ENCODE peak calls at places on chromosomes 4 and X, in four cellular contexts. M is A549, X is K562, V is HepG2. L is an unnamed sample.

GRCh38 chrX:38817004-38817703 is 15.9 kb downstream of the MID1IP1 start:
- DNase-seq in X (peak), V (no peak), M (peak), L (no peak)

GRCh38 chr4:74930166-74930565 is 2.8 kb upstream of the PARM1 start:
- DNase-seq in X (no peak), M (no peak), V (no peak), L (no peak)

GRCh38 chrX:49862093-49862492 is 17.2 kb upstream of the USP27X start:
- DNase-seq in X (peak), V (peak), M (no peak), L (no peak)

GRCh38 chr4:7804759-7805385 is 134.8 kb downstream of the AFAP1 start:
- DNase-seq in M (no peak), V (no peak), X (no peak), L (no peak)

GRCh38 chrX:43141885-43142284 is 363.9 kb upstream of the PPP1R2C start:
- DNase-seq in X (no peak), M (no peak), V (no peak), L (no peak)

GRCh38 chrX:137051978-137052640 is 18.3 kb upstream of the GPR101 start:
- DNase-seq in V (peak), M (peak), X (peak), L (peak)

GRCh38 chrX:28847423-28847822 is 260.2 kb downstream of the IL1RAPL1 start:
- DNase-seq in X (no peak), M (peak), V (no peak), L (no peak)

GRCh38 chr4:165379662-165380061 is 854 bp downstream of the CPE start:
- DNase-seq in X (no peak), M (no peak), V (peak), L (peak)

GRCh38 chrX:135985974-135986312 is 708 bp downstream of the SLC9A6 start:
- DNase-seq in M (no peak), X (peak), V (no peak), L (no peak)

DNA sequence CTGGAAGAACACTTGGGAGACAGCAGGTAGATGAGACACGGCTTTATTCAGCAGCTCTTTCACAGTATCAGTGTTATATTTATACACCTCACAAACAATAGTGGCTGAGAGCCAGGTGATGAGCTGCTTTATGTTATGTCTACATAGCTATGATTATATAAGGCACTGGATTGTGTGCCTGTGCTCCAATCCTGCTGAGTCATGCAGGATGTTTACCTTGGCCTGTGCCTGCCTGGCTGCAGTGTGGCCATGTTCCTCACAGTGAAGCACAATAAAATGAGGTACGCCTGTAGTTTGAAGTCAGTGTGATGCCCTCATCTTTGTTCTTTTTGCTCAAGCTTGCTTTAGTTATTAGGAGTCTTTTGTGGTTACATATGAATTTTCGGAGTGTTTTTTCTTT is 31.3 kb downstream of the CXCL13 start:
- DNase-seq in V (peak), M (peak), X (peak), L (no peak)
- TF ChIP-seq PHF8 in V (no peak), M (no peak), X (no peak), L (no peak)

GRCh38 chr4:81682492-81682891 is 210.8 kb upstream of the RASGEF1B start:
- DNase-seq in V (no peak), M (no peak), X (no peak), L (no peak)

GRCh38 chr4:81675785-81676427 is 204.2 kb upstream of the RASGEF1B start:
- DNase-seq in X (no peak), M (no peak), V (no peak), L (no peak)

DNA sequence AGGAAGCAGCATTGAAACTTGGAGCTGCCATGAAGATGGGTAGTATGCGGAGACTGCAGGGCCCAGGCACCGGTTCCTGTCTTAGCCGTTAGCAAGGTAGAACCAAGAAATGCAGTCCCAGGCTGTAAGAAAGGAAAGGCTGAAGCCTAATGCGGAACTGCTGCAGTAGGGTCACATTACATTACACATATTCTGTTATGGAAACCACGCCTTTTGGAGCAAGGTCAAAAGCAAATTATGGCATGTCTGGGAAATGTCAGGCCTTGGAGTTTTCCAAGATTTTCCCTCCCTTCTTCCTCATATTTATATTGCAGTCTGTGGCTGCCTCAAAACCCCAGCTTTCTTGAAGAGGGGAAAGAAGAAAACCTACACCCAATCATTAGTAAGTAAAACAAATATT is 204.8 kb upstream of the RASGEF1B start:
- DNase-seq in V (no peak), M (no peak), X (no peak), L (no peak)
- TF ChIP-seq PHF8 in V (no peak), M (no peak), X (no peak), L (no peak)

GRCh38 chr4:108168213-108168671 is 490 bp downstream of the LEF1 start:
- DNase-seq in M (no peak), V (no peak), X (no peak), L (no peak)

GRCh38 chr4:108166038-108166437 is 2.7 kb downstream of the LEF1 start:
- DNase-seq in X (peak), V (no peak), M (no peak), L (no peak)

GRCh38 chr4:108165601-108166000 is 3.1 kb downstream of the LEF1 start:
- DNase-seq in M (no peak), V (no peak), X (no peak), L (no peak)

GRCh38 chr4:108168672-108169562 is at the start of gene LEF1:
- DNase-seq in V (no peak), M (no peak), X (peak), L (peak)

GRCh38 chr4:108166441-108167315 is 2.1 kb downstream of the LEF1 start:
- DNase-seq in V (peak), X (peak), M (no peak), L (peak)
- TF ChIP-seq PHF8 in V (no peak), X (peak), M (no peak), L (no peak)

DNA sequence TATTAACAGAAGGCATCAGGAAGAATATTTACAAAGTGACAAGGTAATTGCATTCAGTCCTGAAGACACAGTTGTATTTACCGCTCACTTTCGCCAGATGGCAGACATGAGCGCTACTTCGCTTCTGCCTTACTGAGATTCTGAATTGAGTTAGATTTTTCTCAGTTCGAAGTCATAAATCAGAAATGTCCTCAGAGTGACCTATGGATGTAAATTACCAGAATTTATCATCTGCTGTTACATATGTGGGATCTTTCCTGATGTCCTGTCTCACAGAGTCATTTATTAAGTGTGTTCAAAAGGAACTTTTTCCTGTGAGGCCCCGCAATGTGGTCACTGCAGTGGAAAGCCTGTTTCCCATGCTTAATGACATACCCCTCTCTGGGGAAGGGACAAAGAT is 97.3 kb upstream of the DCLK2 start:
- DNase-seq in M (peak), X (peak), V (peak), L (peak)
- TF ChIP-seq PHF8 in M (no peak), X (no peak), V (no peak), L (no peak)

DNA sequence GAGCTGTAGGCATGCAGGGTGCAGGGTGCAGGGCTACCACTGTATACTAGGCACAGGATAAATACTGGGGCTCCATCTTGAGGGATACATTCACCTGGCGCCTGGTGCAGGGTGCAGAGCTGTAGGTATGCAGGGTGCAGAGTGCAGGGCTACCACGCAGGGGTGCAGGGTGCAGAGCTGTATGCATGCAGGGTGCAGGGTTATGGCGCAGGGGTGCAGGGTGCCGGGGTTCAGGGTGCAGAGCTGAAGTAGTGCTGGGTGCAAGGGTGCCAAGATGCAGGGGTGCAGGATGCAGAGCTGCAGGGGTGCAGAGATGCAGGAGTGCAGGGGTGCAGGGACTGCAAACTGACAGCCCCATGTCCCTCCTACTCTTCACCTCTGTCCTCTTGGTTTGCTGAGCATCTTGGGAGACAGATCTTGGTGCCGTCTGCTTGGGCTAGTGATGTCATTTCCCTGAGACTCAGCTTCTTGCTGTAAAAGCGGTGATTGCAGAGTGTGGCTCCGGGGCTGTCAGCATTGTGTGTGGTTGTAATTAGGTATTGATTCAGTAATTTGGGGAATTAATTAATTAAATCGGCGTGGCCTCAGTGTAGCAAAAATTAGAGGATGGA is 91.2 kb downstream of the ADRA2C start:
- DNase-seq in X (no peak), V (no peak), M (no peak), L (no peak)
- TF ChIP-seq PHF8 in X (no peak), V (no peak), M (no peak), L (no peak)

GRCh38 chr4:145482209-145483021 is 762 bp downstream of the SMAD1 start:
- DNase-seq in X (no peak), V (peak), M (peak), L (peak)
- TF ChIP-seq PHF8 in X (no peak), V (peak), M (no peak), L (peak)